ENCODE peak calls at places on chromosomes 6 and 20, in seven cellular contexts. A is A549; W is endothelial cell; S is fibroblast of pulmonary artery; C is Right ventricle myocardium superior; P is stimulated activated CD8-positive, alpha-beta memory T cell treated with anti-CD3 and anti-CD28 coated beads, Interleukin-4, amount 100 ng/mL, for 4 hours; G is AG20443. N is an unnamed sample.
A peak's percentile ranks its signal among the peaks of the same experiment; 100 is the strongest.

GRCh38 chr20:47461120-47461685 is 40.5 kb upstream of the NCOA3 start:
- DNase-seq in G (no peak), S (no peak), A (no peak), P (no peak), W (no peak), C (no peak), N (no peak)

GRCh38 chr20:47126374-47126705 is 230.2 kb downstream of the ZMYND8 start:
- DNase-seq in A (no peak), W (no peak), P (no peak), S (no peak), C (no peak), G (no peak), N (no peak)

GRCh38 chr6:137866914-137867684 is at the start of gene TNFAIP3:
- DNase-seq in S (peak; percentile 97), P (peak; percentile 88), A (peak; percentile 74), G (peak; percentile 99), W (peak; percentile 93), C (peak; percentile 95), N (peak; percentile 96)

GRCh38 chr6:97059473-97059872 is 134.9 kb downstream of the KLHL32 start:
- DNase-seq in S (peak; percentile 63), W (no peak), C (no peak), G (peak; percentile 55), A (peak; percentile 26), P (no peak), N (no peak)

GRCh38 chr6:149560736-149561135 is 5.4 kb upstream of the GINM1 start:
- DNase-seq in G (peak; percentile 17), P (no peak), S (peak; percentile 21), C (no peak), W (peak; percentile 36), A (peak; percentile 49), N (no peak)

GRCh38 chr6:44058617-44059358 is 68.5 kb downstream of the MRPL14 start:
- DNase-seq in C (peak; percentile 85), W (no peak), A (peak; percentile 85), P (no peak), G (peak; percentile 95), S (peak; percentile 99), N (no peak)

GRCh38 chr20:33653900-33654596 is 8.1 kb upstream of the C20orf144 start:
- DNase-seq in S (no peak), W (no peak), G (no peak), A (no peak), P (no peak), C (no peak), N (no peak)

GRCh38 chr20:45752747-45753146 is 30.6 kb downstream of the SPINT4 start:
- DNase-seq in W (no peak), C (no peak), S (no peak), A (no peak), P (no peak), G (no peak), N (no peak)

GRCh38 chr20:33199026-33199425 is 18.1 kb upstream of the BPIFA3 start:
- DNase-seq in C (no peak), W (no peak), P (no peak), A (no peak), S (no peak), G (no peak), N (no peak)

GRCh38 chr6:16450285-16450684 is 211.9 kb downstream of the GMPR start:
- DNase-seq in C (no peak), W (no peak), G (peak; percentile 87), A (no peak), P (no peak), S (peak; percentile 83), N (no peak)

GRCh38 chr20:44319880-44320422 is 8.9 kb upstream of the FITM2 start:
- DNase-seq in G (no peak), W (no peak), P (no peak), C (no peak), S (no peak), A (no peak), N (no peak)

GRCh38 chr6:169345198-169345597 is 91.6 kb upstream of the THBS2 start:
- DNase-seq in W (no peak), P (no peak), A (no peak), C (no peak), S (peak; percentile 37), G (no peak), N (no peak)

GRCh38 chr20:45044084-45044573 is 56.8 kb downstream of the KCNS1 start:
- DNase-seq in C (no peak), S (peak; percentile 89), P (no peak), G (peak; percentile 74), A (peak; percentile 39), W (peak; percentile 24), N (no peak)

GRCh38 chr6:5175195-5175594 is 85.6 kb downstream of the LYRM4 start:
- DNase-seq in C (no peak), P (no peak), W (peak; percentile 72), S (no peak), A (no peak), G (no peak), N (no peak)

GRCh38 chr6:36914227-36914794 is 28.6 kb downstream of the C6orf89 start:
- DNase-seq in W (peak; percentile 67), S (peak; percentile 54), P (no peak), C (no peak), G (no peak), A (peak; percentile 70), N (no peak)

GRCh38 chr6:168018664-168019063 is 21.2 kb downstream of the KIF25 start:
- DNase-seq in P (no peak), W (no peak), G (no peak), A (no peak), S (no peak), C (no peak), N (no peak)

GRCh38 chr6:5139828-5140771 is 55.0 kb downstream of the PPP1R3G start:
- DNase-seq in A (no peak), P (no peak), G (no peak), S (no peak), C (no peak), W (no peak), N (no peak)

GRCh38 chr20:45041464-45042337 is 59.2 kb downstream of the KCNS1 start:
- DNase-seq in S (peak; percentile 69), G (peak; percentile 11), C (no peak), P (no peak), W (peak; percentile 8), A (no peak), N (no peak)

GRCh38 chr20:9375221-9375681 is 139.1 kb upstream of the LAMP5 start:
- DNase-seq in A (no peak), W (no peak), C (no peak), S (no peak), P (no peak), G (no peak), N (no peak)

GRCh38 chr20:11851646-11852045 is 66.0 kb upstream of the BTBD3 start:
- DNase-seq in G (no peak), P (no peak), A (no peak), S (no peak), C (no peak), W (no peak), N (no peak)

GRCh38 chr20:22940350-22940749 is 94.8 kb upstream of the SSTR4 start:
- DNase-seq in A (no peak), W (no peak), P (no peak), G (no peak), S (no peak), C (no peak), N (no peak)

GRCh38 chr6:30091577-30092381 is 16.2 kb upstream of the RNF39 start:
- DNase-seq in P (no peak), G (peak; percentile 85), C (no peak), A (no peak), W (no peak), S (peak; percentile 52), N (no peak)

GRCh38 chr6:98931710-98932109 is 16.0 kb downstream of the FBXL4 start:
- DNase-seq in P (no peak), A (no peak), W (no peak), C (no peak), S (no peak), G (no peak), N (no peak)

GRCh38 chr6:169979873-169980440 is 228.5 kb downstream of the ERMARD start:
- DNase-seq in C (peak; percentile 32), G (no peak), S (no peak), W (no peak), P (no peak), A (no peak), N (no peak)

N was measured in activated T-helper 1 cell treated with anti-CD3 and anti-CD28 coated beads, Interleukin-2, amount 50 U/mL, for 16 hours.